ENCODE peak calls at places on chromosome 2, in nine cellular contexts. Z, N, M, O, L, S, K, B and Y are unnamed samples.

GRCh38 chr2:28683100-28683706 is 68.4 kb upstream of the PPP1CB start:
- DNase-seq in Z (peak), N (no peak), M (peak), O (no peak), L (no peak), S (no peak), K (peak), B (no peak), Y (peak)

GRCh38 chr2:176445831-176446433 is 176.7 kb downstream of the MTX2 start:
- DNase-seq in Z (peak), N (no peak), M (peak), O (no peak), L (no peak), S (no peak), K (no peak), B (no peak), Y (no peak)

GRCh38 chr2:55519908-55520885 is 679 bp downstream of the CFAP36 start:
- DNase-seq in Z (peak), N (no peak), M (peak), O (peak), L (peak), S (no peak), K (peak), B (no peak), Y (peak)

GRCh38 chr2:220504890-220505564 is 877.6 kb downstream of the SLC4A3 start:
- DNase-seq in Z (peak), N (no peak), M (peak), O (no peak), L (no peak), S (no peak), K (peak), B (no peak), Y (no peak)

GRCh38 chr2:43539436-43539835 is 56.4 kb downstream of the THADA start:
- DNase-seq in Z (no peak), N (no peak), M (no peak), O (no peak), L (no peak), S (no peak), K (no peak), B (no peak), Y (no peak)

GRCh38 chr2:101704046-101704466 is 6.5 kb downstream of the MAP4K4 start:
- DNase-seq in Z (peak), N (peak), M (peak), O (no peak), L (peak), S (no peak), K (no peak), B (no peak), Y (peak)

GRCh38 chr2:65380243-65380642 is 52.2 kb downstream of the SPRED2 start:
- DNase-seq in Z (no peak), N (no peak), M (no peak), O (no peak), L (no peak), S (no peak), K (no peak), B (no peak), Y (no peak)

GRCh38 chr2:190862591-190862991 is 18.0 kb upstream of the GLS start:
- DNase-seq in Z (no peak), N (no peak), M (no peak), O (no peak), L (peak), S (no peak), K (no peak), B (no peak), Y (no peak)

GRCh38 chr2:215717627-215718412 is 282.0 kb upstream of the FN1 start:
- DNase-seq in Z (peak), N (no peak), M (no peak), O (no peak), L (no peak), S (no peak), K (no peak), B (no peak), Y (no peak)

GRCh38 chr2:27638023-27638637 is 9.3 kb downstream of the GPN1 start:
- DNase-seq in Z (peak), N (peak), M (peak), O (no peak), L (no peak), S (peak), K (no peak), B (no peak), Y (no peak)

GRCh38 chr2:241967745-241968144 is 98.2 kb downstream of the RTP5 start:
- DNase-seq in Z (no peak), N (no peak), M (no peak), O (no peak), L (no peak), S (no peak), K (no peak), B (no peak), Y (no peak)